ENCODE peak calls at places on chromosomes 13 and 19, in four cellular contexts. I is transverse colon; R is naive thymus-derived CD4-positive, alpha-beta T cell; V is PC-9. F is an unnamed sample.
A peak's percentile ranks its signal among the peaks of the same experiment; 100 is the strongest.

GRCh38 chr13:75798353-75799245 is 162.5 kb downstream of the LMO7 start:
- DNase-seq in I (no peak), V (no peak), R (no peak), F (no peak)

GRCh38 chr19:52248256-52248655 is 21.1 kb upstream of the ZNF766 start:
- DNase-seq in V (peak; percentile 25), R (peak; percentile 61), I (peak; percentile 66), F (peak; percentile 15)

GRCh38 chr19:52662631-52663030 is 24.5 kb upstream of the ZNF83 start:
- DNase-seq in I (no peak), V (peak; percentile 49), R (no peak), F (no peak)

GRCh38 chr13:26024558-26024957 is 27.3 kb downstream of the SHISA2 start:
- DNase-seq in V (no peak), I (no peak), R (no peak), F (no peak)

GRCh38 chr13:111049791-111050538 is 65.1 kb upstream of the ARHGEF7 start:
- DNase-seq in R (no peak), V (peak; percentile 32), I (no peak), F (no peak)

GRCh38 chr13:41909524-41909923 is 51.4 kb downstream of the VWA8 start:
- DNase-seq in I (no peak), V (no peak), R (no peak), F (no peak)

GRCh38 chr13:26861951-26862350 is 101.4 kb upstream of the GPR12 start:
- DNase-seq in V (no peak), I (no peak), R (no peak), F (no peak)

GRCh38 chr13:59461411-59461810 is 702.3 kb downstream of the DIAPH3 start:
- DNase-seq in R (no peak), I (no peak), V (no peak), F (no peak)

GRCh38 chr13:52850396-52851152 is 2.1 kb upstream of the PCDH8 start:
- DNase-seq in I (peak; percentile 73), R (no peak), V (no peak), F (peak; percentile 77)

GRCh38 chr13:20190481-20191310 is 2.0 kb downstream of the GJB2 start:
- DNase-seq in I (no peak), R (no peak), V (no peak), F (peak; percentile 81)

GRCh38 chr13:24923305-24923640 is 159.3 kb downstream of the RNF17 start:
- DNase-seq in R (no peak), I (no peak), V (no peak), F (no peak)

GRCh38 chr13:43269037-43269476 is 245.7 kb downstream of the DNAJC15 start:
- DNase-seq in V (peak; percentile 57), R (no peak), I (peak; percentile 62), F (peak; percentile 84)

GRCh38 chr19:34224996-34225658 is 29.2 kb upstream of the GARRE1 start:
- DNase-seq in V (no peak), R (no peak), I (no peak), F (no peak)

GRCh38 chr19:11256189-11256588 is 6.1 kb downstream of the DOCK6 start:
- DNase-seq in I (no peak), R (no peak), V (no peak), F (no peak)

GRCh38 chr13:33953203-33953602 is 135.3 kb downstream of the RFC3 start:
- DNase-seq in I (no peak), V (no peak), R (no peak), F (no peak)

GRCh38 chr19:58067240-58067912 is 8.3 kb downstream of the ZNF135 start:
- DNase-seq in I (no peak), R (no peak), V (no peak), F (no peak)

GRCh38 chr19:18856385-18857126 is 24.8 kb downstream of the UPF1 start:
- DNase-seq in V (no peak), I (no peak), R (no peak), F (peak; percentile 49)

GRCh38 chr13:40408602-40409001 is 257.8 kb downstream of the FOXO1 start:
- DNase-seq in R (no peak), V (no peak), I (no peak), F (peak; percentile 17)

GRCh38 chr19:39401549-39402416 is 4.9 kb upstream of the ZFP36 start:
- DNase-seq in I (peak; percentile 90), R (peak; percentile 91), V (peak; percentile 29), F (peak; percentile 25)

GRCh38 chr13:99446242-99446641 is 55.0 kb upstream of the TM9SF2 start:
- DNase-seq in I (no peak), R (no peak), V (no peak), F (no peak)

GRCh38 chr13:44007451-44007850 is 127.7 kb downstream of the LACC1 start:
- DNase-seq in R (no peak), I (no peak), V (no peak), F (no peak)

GRCh38 chr19:57355916-57356315 is 4.8 kb downstream of the ZNF304 start:
- DNase-seq in R (no peak), I (no peak), V (no peak), F (no peak)

DNA sequence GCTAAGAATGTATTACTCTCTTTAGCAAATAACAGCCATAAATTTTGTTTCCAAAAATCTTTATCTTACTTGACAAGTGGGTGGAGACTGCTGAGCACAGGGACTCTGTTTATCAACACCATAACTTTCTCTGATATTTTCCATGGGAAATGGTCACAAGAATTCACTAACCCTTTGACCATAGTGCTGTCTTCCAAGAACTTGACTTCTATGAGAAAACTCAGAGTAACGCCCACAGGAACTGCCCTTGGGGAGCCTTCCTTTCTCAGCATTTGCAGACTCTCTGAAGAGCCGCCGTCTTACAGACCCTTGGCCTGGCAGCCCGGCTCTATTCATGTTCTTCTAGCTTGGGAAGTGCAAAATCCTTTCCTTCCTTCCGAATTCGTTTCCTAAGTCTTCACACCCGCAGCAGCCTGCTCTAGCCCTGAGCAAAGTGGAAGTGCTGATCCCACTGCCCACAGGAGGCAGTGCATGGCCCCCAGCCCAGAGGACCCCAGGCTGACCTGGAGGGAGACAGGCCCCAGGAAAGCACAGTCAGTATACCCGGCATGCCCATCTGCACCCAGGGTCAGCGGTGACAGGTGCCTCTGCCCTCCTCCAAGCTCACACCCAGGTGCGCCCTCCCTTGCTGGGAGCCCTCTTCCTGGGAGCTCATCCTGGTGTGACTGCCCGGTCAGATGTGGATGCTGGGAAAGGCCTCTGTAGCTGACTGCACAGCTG is 10.2 kb downstream of the GAS6 start:
- DNase-seq in V (no peak), I (no peak), R (no peak), F (no peak)
- H3K36me3 ChIP-seq in V (peaks cover 3% of the 10 kb centered on the region), I (no peaks in the 10 kb centered on the region), R (no peaks in the 10 kb centered on the region), F (peaks cover 85% of the 10 kb centered on the region)

GRCh38 chr19:20107301-20107700 is 29.5 kb downstream of the ZNF90 start:
- DNase-seq in R (no peak), V (no peak), I (no peak), F (no peak)
- H3K36me3 ChIP-seq in R (peaks cover 12% of the 10 kb centered on the region), V (peaks cover 10% of the 10 kb centered on the region), I (peaks cover 21% of the 10 kb centered on the region), F (peaks cover 3% of the 10 kb centered on the region)

GRCh38 chr19:49923055-49924003 is 5.7 kb upstream of the ATF5 start:
- DNase-seq in V (no peak), I (peak; percentile 46), R (no peak), F (no peak)
- H3K36me3 ChIP-seq in V (peaks cover 35% of the 10 kb centered on the region), I (no peaks in the 10 kb centered on the region), R (peaks cover 58% of the 10 kb centered on the region), F (peaks cover 92% of the 10 kb centered on the region)

DNA sequence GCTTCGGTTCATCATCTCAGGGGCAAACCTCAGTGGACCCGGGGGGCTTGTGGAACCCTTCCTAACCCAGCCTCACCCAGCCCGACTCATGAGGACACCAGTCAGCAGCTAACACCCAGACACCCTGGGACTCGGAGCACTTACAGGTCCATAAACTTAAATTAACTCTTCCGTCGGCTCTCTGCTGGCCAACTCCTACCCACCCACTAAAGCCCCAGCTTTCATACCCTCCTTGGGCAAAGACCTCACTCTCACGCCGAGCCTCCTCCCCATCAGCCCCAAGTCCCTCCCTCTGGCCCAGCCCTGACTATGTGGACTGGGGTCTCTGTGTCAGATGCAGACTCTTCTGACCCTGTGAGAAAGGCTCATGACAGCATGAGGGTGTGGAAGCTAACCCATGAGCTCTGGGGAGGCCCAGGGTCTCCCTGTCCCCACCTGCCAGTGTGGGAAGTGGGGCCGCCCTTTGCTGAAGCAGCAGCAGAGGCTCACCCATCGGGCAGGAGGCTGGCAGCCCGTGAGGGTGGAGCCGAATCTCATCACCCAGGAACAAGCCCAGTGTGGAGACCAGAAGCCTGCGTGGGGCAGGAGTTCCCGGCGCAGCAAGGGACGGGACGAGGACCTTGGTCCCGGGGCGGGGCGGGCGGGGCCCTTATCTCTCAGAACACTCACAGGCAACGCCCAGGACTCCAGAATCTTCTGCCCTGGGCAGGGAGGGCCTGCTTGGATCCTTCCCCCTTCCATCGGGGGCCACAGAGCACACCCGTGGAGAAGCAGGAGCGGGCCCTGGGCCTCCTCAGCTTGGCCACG is 19.8 kb downstream of the TCF3 start:
- DNase-seq in I (peak; percentile 80), V (no peak), R (no peak), F (no peak)
- H3K36me3 ChIP-seq in I (no peaks in the 10 kb centered on the region), V (no peaks in the 10 kb centered on the region), R (peaks cover 71% of the 10 kb centered on the region), F (peaks cover 28% of the 10 kb centered on the region)